ENCODE peak calls at places on chromosomes 11 and 22, in ten cellular contexts. X is neural progenitor cell, Q is AG09309, E is A549, A is left ventricle myocardium inferior, F is choroid plexus epithelial cell, B is lung, U is mucosa of descending colon, I is IMR-90, M is right lobe of liver. Z is an unnamed sample.

GRCh38 chr22:29156507-29156906 is 49.2 kb upstream of the EMID1 start:
- DNase-seq in X (peak; percentile 64), Q (no peak), E (no peak), A (no peak), F (peak; percentile 55), B (no peak), U (no peak), I (peak; percentile 5), M (no peak), Z (peak; percentile 2)

GRCh38 chr11:10628506-10629236 is 60.2 kb upstream of the LYVE1 start:
- DNase-seq in X (no peak), Q (no peak), E (no peak), A (no peak), F (no peak), B (no peak), U (no peak), I (no peak), M (no peak), Z (no peak)

GRCh38 chr11:10807629-10808552 is 835 bp downstream of the EIF4G2 start:
- DNase-seq in X (peak; percentile 65), Q (no peak), E (peak; percentile 45), A (peak; percentile 71), F (peak; percentile 64), B (peak; percentile 67), U (peak; percentile 63), I (peak; percentile 37), M (peak; percentile 78), Z (peak; percentile 38)

GRCh38 chr11:11570823-11571222 is 51.0 kb downstream of the GALNT18 start:
- DNase-seq in X (no peak), Q (no peak), E (no peak), A (no peak), F (no peak), B (no peak), U (no peak), I (no peak), M (no peak), Z (no peak)

GRCh38 chr22:36311386-36312085 is 58.6 kb downstream of the APOL1 start:
- DNase-seq in X (no peak), Q (no peak), E (no peak), A (no peak), F (no peak), B (no peak), U (no peak), I (peak; percentile 37), M (no peak), Z (no peak)

GRCh38 chr11:106998126-106998525 is 20.1 kb downstream of the GUCY1A2 start:
- DNase-seq in X (no peak), Q (peak; percentile 79), E (no peak), A (no peak), F (peak; percentile 67), B (no peak), U (no peak), I (peak; percentile 11), M (no peak), Z (peak; percentile 71)

GRCh38 chr11:61762798-61763197 is 10.4 kb downstream of the MYRF start:
- DNase-seq in X (no peak), Q (no peak), E (no peak), A (no peak), F (no peak), B (no peak), U (no peak), I (no peak), M (no peak), Z (no peak)

GRCh38 chr11:82315093-82315492 is 418.6 kb downstream of the FAM181B start:
- DNase-seq in X (peak; percentile 70), Q (no peak), E (peak; percentile 20), A (no peak), F (no peak), B (no peak), U (peak; percentile 28), I (no peak), M (no peak), Z (peak; percentile 19)

GRCh38 chr11:134647066-134647746 is 235.2 kb upstream of the B3GAT1 start:
- DNase-seq in X (no peak), Q (no peak), E (no peak), A (no peak), F (no peak), B (no peak), U (no peak), I (no peak), M (no peak), Z (no peak)

GRCh38 chr11:19661827-19662226 is 50.8 kb upstream of the NAV2 start:
- DNase-seq in X (no peak), Q (no peak), E (no peak), A (no peak), F (no peak), B (no peak), U (no peak), I (no peak), M (no peak), Z (no peak)

DNA sequence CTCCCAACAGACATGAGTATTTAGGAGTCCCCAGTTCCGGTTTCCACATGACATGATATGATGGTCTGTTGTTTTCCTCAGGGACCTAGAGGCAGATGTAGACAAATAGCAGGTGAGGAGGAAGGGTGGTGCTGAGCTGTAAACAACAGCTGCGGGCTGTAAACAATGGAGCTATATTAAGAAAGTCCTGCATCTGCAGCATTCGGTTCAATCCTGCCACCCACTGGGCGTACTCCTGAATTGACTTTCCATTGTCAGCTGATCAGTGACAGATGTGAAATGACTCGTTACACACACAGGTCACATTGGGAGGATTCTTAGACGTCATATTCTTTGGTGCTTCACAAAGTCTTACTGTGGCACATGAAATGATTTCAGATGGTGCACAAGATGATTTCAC is 26.8 kb upstream of the RAG1 start:
- DNase-seq in X (peak; percentile 61), Q (peak; percentile 2), E (peak; percentile 54), A (peak; percentile 35), F (peak; percentile 78), B (no peak), U (peak; percentile 73), I (peak; percentile 45), M (no peak), Z (peak; percentile 73)
- TF ChIP-seq CTCF in X (peak; percentile 43), Q (peak; percentile 47), E (peak; percentile 4), A (peak; percentile 65), F (peak; percentile 67), B (peak; percentile 5), U (no peak), I (peak; percentile 28), M (peak; percentile 47), Z (peak; percentile 46)

GRCh38 chr22:23306438-23306921 is 126.2 kb downstream of the BCR start:
- DNase-seq in X (no peak), Q (peak; percentile 16), E (no peak), A (no peak), F (peak; percentile 86), B (no peak), U (no peak), I (peak; percentile 74), M (no peak), Z (peak; percentile 63)

GRCh38 chr22:23306926-23307325 is 126.6 kb downstream of the BCR start:
- DNase-seq in X (no peak), Q (no peak), E (no peak), A (no peak), F (no peak), B (no peak), U (no peak), I (no peak), M (no peak), Z (no peak)

GRCh38 chr22:23305321-23305910 is 125.1 kb downstream of the BCR start:
- DNase-seq in X (no peak), Q (peak; percentile 13), E (no peak), A (no peak), F (peak; percentile 53), B (no peak), U (no peak), I (peak; percentile 80), M (no peak), Z (peak; percentile 66)

GRCh38 chr22:23302171-23303002 is 122.1 kb downstream of the BCR start:
- DNase-seq in X (no peak), Q (no peak), E (no peak), A (no peak), F (peak; percentile 34), B (no peak), U (no peak), I (no peak), M (peak; percentile 39), Z (no peak)

GRCh38 chr22:23305922-23306374 is 125.6 kb downstream of the BCR start:
- DNase-seq in X (no peak), Q (peak; percentile 32), E (no peak), A (peak; percentile 79), F (peak; percentile 90), B (peak; percentile 64), U (no peak), I (peak; percentile 81), M (no peak), Z (peak; percentile 46)
- H3K4me3 ChIP-seq in X (no peak overlapping the region), Q (no peak overlapping the region), E (no peak overlapping the region), A (peak overlapping the region; percentile 34), F (no peak overlapping the region), B (no peak overlapping the region), U (no peak overlapping the region), I (no peak overlapping the region), M (no peak overlapping the region), Z (no peak overlapping the region)

DNA sequence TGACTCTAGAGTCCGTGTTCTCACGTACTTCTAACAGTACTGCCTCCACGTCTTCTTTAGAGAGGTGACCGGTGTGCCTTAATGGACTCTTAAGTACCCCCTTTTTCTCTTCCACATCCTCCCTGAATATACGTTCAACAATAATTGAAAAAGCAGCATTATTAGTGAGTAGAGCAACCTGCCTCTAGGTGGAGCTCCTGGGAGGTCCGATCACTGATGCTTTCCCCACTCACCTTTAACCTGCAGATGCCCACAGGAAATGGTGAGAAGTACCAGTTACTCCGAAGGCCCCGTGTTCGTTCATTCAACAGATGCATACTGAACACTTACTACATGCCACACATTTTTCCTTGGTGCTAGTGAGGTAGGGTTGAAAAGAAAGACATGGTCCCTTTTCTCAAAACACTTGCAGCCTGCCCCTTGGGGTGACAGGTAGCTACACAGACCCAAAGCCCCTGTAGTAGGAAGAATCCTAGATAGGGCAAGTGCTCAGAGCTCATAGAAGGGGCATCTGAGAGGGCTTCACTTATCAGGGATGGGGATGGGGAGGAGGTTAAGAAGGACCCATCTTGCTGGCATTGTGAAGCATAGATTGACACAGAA is 72.7 kb downstream of the FEZ1 start:
- DNase-seq in X (no peak), Q (no peak), E (no peak), A (no peak), F (peak; percentile 11), B (no peak), U (peak; percentile 11), I (no peak), M (no peak), Z (no peak)
- TF ChIP-seq CTCF in X (peak; percentile 57), Q (peak; percentile 24), E (peak; percentile 35), A (peak; percentile 41), F (peak; percentile 64), B (no peak), U (no peak), I (peak; percentile 24), M (peak; percentile 60), Z (peak; percentile 31)

DNA sequence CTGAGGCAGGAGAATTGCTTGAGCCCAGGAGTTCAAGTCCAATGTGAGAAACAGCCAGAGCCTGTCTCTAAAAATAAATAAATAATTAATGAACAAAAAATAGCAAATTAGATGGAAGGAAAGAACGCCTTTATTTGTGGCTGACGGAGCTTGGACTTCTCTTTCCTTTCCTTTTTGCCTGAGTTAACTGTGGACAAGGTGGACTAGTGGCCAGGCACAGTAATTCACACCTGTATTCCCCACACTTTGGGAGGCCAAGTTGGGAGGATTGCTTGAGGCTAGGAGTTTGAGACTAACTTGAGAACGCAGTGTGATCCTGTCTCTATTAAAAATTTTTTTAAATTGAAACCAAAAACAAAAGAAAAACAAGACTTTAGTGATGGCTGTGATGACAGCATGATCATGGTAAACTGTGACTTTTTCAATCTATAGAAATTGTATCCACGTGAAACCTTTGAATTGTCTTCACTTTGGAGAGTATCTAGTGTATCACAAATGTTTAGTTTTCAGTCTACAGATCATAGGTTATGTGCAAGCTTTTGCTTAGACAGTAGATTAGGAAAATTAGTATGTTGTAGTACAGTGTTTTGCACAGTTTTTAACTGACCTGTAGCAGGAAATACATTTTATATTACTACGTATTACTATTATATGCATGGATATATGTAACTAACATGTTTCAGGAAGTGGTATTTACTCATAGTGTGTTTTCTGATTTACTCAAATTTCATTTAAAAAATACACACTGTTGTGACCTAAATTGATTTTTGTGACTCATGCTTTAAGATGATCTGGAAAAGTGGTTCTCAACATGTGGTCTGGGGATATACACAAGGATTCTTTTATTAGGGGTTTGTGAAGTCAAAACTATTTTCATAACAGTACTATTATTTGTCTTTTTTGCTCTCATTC is 42.1 kb downstream of the KDM2A start:
- DNase-seq in X (no peak), Q (peak; percentile 5), E (no peak), A (no peak), F (peak; percentile 53), B (no peak), U (no peak), I (peak; percentile 74), M (no peak), Z (peak; percentile 69)
- H3K4me3 ChIP-seq in X (no peak overlapping the region), Q (no peak overlapping the region), E (no peak overlapping the region), A (no peak overlapping the region), F (no peak overlapping the region), B (no peak overlapping the region), U (no peak overlapping the region), I (no peak overlapping the region), M (no peak overlapping the region), Z (no peak overlapping the region)

Z was measured in fibroblast of mammary gland.